ENCODE peak calls at places on chromosome 16, in seven cellular contexts. One of them, this sample, is unnamed.

GRCh38 chr16:30472328-30472942 is at the start of gene ITGAL:
- DNase-seq in tibial artery: no peak
- DNase-seq in lower leg skin: peak
- DNase-seq in uterus: no peak
- DNase-seq in mesothelial cell of epicardium: no peak
- DNase-seq in AG10803: no peak
- DNase-seq in tibial nerve: peak
- DNase-seq in this sample: no peak

GRCh38 chr16:86604436-86605220 is 26.3 kb downstream of the FOXL1 start:
- DNase-seq in tibial nerve: no peak
- DNase-seq in lower leg skin: no peak
- DNase-seq in tibial artery: peak
- DNase-seq in AG10803: no peak
- DNase-seq in mesothelial cell of epicardium: no peak
- DNase-seq in uterus: no peak
- DNase-seq in this sample: no peak

GRCh38 chr16:24973771-24974461 is 41.3 kb downstream of the ARHGAP17 start:
- DNase-seq in mesothelial cell of epicardium: no peak
- DNase-seq in tibial nerve: no peak
- DNase-seq in tibial artery: no peak
- DNase-seq in uterus: no peak
- DNase-seq in lower leg skin: no peak
- DNase-seq in AG10803: no peak
- DNase-seq in this sample: no peak

GRCh38 chr16:75099075-75099667 is 17.4 kb downstream of the LDHD start:
- DNase-seq in tibial artery: no peak
- DNase-seq in lower leg skin: no peak
- DNase-seq in AG10803: no peak
- DNase-seq in uterus: no peak
- DNase-seq in tibial nerve: no peak
- DNase-seq in mesothelial cell of epicardium: no peak
- DNase-seq in this sample: no peak

GRCh38 chr16:29816694-29817441 is 916 bp downstream of the PAGR1 start:
- DNase-seq in tibial artery: peak
- DNase-seq in uterus: peak
- DNase-seq in lower leg skin: no peak
- DNase-seq in tibial nerve: no peak
- DNase-seq in mesothelial cell of epicardium: peak
- DNase-seq in AG10803: peak
- DNase-seq in this sample: no peak

GRCh38 chr16:1028056-1028455 is 44.5 kb upstream of the SSTR5 start:
- DNase-seq in mesothelial cell of epicardium: no peak
- DNase-seq in lower leg skin: no peak
- DNase-seq in uterus: no peak
- DNase-seq in AG10803: no peak
- DNase-seq in tibial artery: no peak
- DNase-seq in tibial nerve: no peak
- DNase-seq in this sample: no peak

GRCh38 chr16:89785523-89786155 is 30.8 kb downstream of the FANCA start:
- DNase-seq in lower leg skin: no peak
- DNase-seq in uterus: no peak
- DNase-seq in mesothelial cell of epicardium: no peak
- DNase-seq in tibial artery: no peak
- DNase-seq in AG10803: no peak
- DNase-seq in tibial nerve: no peak
- DNase-seq in this sample: no peak

GRCh38 chr16:57590654-57591085 is 37.8 kb upstream of the ADGRG1 start:
- DNase-seq in tibial artery: peak
- DNase-seq in mesothelial cell of epicardium: no peak
- DNase-seq in lower leg skin: no peak
- DNase-seq in AG10803: peak
- DNase-seq in uterus: peak
- DNase-seq in tibial nerve: no peak
- DNase-seq in this sample: no peak

GRCh38 chr16:89349947-89350633 is 132.6 kb downstream of the ZNF778 start:
- DNase-seq in uterus: no peak
- DNase-seq in AG10803: no peak
- DNase-seq in mesothelial cell of epicardium: no peak
- DNase-seq in lower leg skin: no peak
- DNase-seq in tibial nerve: no peak
- DNase-seq in tibial artery: no peak
- DNase-seq in this sample: no peak

GRCh38 chr16:23401142-23401541 is 51.8 kb downstream of the COG7 start:
- DNase-seq in tibial artery: peak
- DNase-seq in uterus: no peak
- DNase-seq in AG10803: no peak
- DNase-seq in tibial nerve: no peak
- DNase-seq in lower leg skin: no peak
- DNase-seq in mesothelial cell of epicardium: no peak
- DNase-seq in this sample: no peak

GRCh38 chr16:69286941-69287713 is 24.0 kb upstream of the VPS4A start:
- DNase-seq in tibial nerve: peak
- DNase-seq in uterus: peak
- DNase-seq in tibial artery: peak
- DNase-seq in lower leg skin: peak
- DNase-seq in AG10803: peak
- DNase-seq in mesothelial cell of epicardium: no peak
- DNase-seq in this sample: peak

GRCh38 chr16:63613701-63614100 is 1508.2 kb downstream of the CDH11 start:
- DNase-seq in AG10803: no peak
- DNase-seq in tibial nerve: no peak
- DNase-seq in uterus: no peak
- DNase-seq in tibial artery: no peak
- DNase-seq in lower leg skin: no peak
- DNase-seq in mesothelial cell of epicardium: no peak
- DNase-seq in this sample: no peak

GRCh38 chr16:78659216-78659615 is 559.8 kb downstream of the WWOX start:
- DNase-seq in AG10803: no peak
- DNase-seq in tibial artery: no peak
- DNase-seq in lower leg skin: no peak
- DNase-seq in mesothelial cell of epicardium: no peak
- DNase-seq in uterus: no peak
- DNase-seq in tibial nerve: no peak
- DNase-seq in this sample: no peak

GRCh38 chr16:72939247-72939646 is 108.7 kb downstream of the ZFHX3 start:
- DNase-seq in mesothelial cell of epicardium: no peak
- DNase-seq in lower leg skin: peak
- DNase-seq in tibial artery: peak
- DNase-seq in AG10803: peak
- DNase-seq in tibial nerve: peak
- DNase-seq in uterus: peak
- DNase-seq in this sample: no peak

GRCh38 chr16:53056528-53056881 is 1.7 kb downstream of the CHD9 start:
- DNase-seq in AG10803: peak
- DNase-seq in lower leg skin: no peak
- DNase-seq in tibial artery: no peak
- DNase-seq in uterus: no peak
- DNase-seq in mesothelial cell of epicardium: no peak
- DNase-seq in tibial nerve: no peak
- DNase-seq in this sample: no peak

GRCh38 chr16:1407749-1408148 is 6.8 kb downstream of the UNKL start:
- DNase-seq in lower leg skin: no peak
- DNase-seq in mesothelial cell of epicardium: no peak
- DNase-seq in tibial artery: no peak
- DNase-seq in uterus: no peak
- DNase-seq in tibial nerve: peak
- DNase-seq in AG10803: peak
- DNase-seq in this sample: no peak

GRCh38 chr16:80931661-80931984 is 75.1 kb downstream of the CMC2 start:
- DNase-seq in AG10803: no peak
- DNase-seq in mesothelial cell of epicardium: no peak
- DNase-seq in tibial artery: no peak
- DNase-seq in tibial nerve: no peak
- DNase-seq in lower leg skin: no peak
- DNase-seq in uterus: no peak
- DNase-seq in this sample: no peak

GRCh38 chr16:80936410-80936809 is 70.3 kb downstream of the CMC2 start:
- DNase-seq in mesothelial cell of epicardium: no peak
- DNase-seq in uterus: no peak
- DNase-seq in AG10803: peak
- DNase-seq in tibial nerve: no peak
- DNase-seq in lower leg skin: no peak
- DNase-seq in tibial artery: no peak
- DNase-seq in this sample: no peak

GRCh38 chr16:80931985-80932720 is 74.5 kb downstream of the CMC2 start:
- DNase-seq in lower leg skin: peak
- DNase-seq in AG10803: peak
- DNase-seq in mesothelial cell of epicardium: peak
- DNase-seq in tibial artery: peak
- DNase-seq in uterus: peak
- DNase-seq in tibial nerve: peak
- DNase-seq in this sample: no peak

GRCh38 chr16:80935691-80936090 is 71.0 kb downstream of the CMC2 start:
- DNase-seq in mesothelial cell of epicardium: no peak
- DNase-seq in uterus: no peak
- DNase-seq in lower leg skin: no peak
- DNase-seq in tibial artery: no peak
- DNase-seq in tibial nerve: no peak
- DNase-seq in AG10803: no peak
- DNase-seq in this sample: no peak

DNA sequence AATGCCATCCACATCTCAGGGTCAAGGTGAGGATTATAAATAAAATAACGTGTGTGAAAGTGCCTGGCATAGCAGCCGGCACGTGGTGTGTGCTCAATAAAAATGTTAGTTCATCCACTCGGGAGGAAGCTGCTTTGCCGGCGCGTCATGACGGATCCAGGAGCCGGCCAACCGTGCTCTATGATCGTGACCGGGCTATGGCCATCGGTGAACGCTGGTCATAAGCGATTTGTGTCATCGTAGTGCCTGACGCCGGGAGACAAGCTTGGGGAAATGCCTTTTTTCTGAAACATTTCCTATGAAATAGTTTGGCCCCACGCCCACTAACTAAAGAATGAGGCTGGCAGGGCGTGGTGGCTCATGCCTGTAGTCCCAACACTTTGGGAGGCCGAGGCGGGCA is 74.0 kb downstream of the CMC2 start:
- DNase-seq in AG10803: peak
- DNase-seq in mesothelial cell of epicardium: no peak
- DNase-seq in uterus: peak
- DNase-seq in tibial nerve: peak
- DNase-seq in tibial artery: peak
- DNase-seq in lower leg skin: peak
- DNase-seq in this sample: peak
- TF ChIP-seq CTCF in AG10803: no peak
- TF ChIP-seq CTCF in mesothelial cell of epicardium: no peak
- TF ChIP-seq CTCF in uterus: no peak
- TF ChIP-seq CTCF in tibial nerve: no peak
- TF ChIP-seq CTCF in tibial artery: no peak
- TF ChIP-seq CTCF in lower leg skin: no peak
- TF ChIP-seq CTCF in this sample: no peak

DNA sequence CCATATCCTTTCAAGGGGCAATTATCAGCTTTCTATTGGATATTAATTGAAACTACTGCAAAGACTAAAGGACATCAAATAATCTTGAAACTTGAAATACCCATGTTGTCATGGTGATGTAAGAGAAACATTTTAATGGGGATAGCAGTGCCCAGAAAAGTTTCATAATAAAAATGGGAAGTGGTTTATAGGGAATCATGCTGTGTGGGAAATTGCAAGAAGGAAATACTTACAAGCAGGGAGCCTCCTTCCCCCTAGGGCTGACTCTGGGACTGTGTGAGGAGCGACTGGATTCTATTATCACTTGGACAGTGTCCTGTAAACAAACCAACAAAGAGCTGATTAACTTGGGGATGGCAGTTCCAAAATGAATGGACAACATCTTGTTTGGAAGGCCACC is 1393.1 kb upstream of the GOT2 start:
- DNase-seq in lower leg skin: no peak
- DNase-seq in uterus: no peak
- DNase-seq in tibial nerve: no peak
- DNase-seq in AG10803: peak
- DNase-seq in tibial artery: no peak
- DNase-seq in mesothelial cell of epicardium: no peak
- DNase-seq in this sample: no peak
- TF ChIP-seq CTCF in lower leg skin: no peak
- TF ChIP-seq CTCF in uterus: no peak
- TF ChIP-seq CTCF in tibial nerve: no peak
- TF ChIP-seq CTCF in AG10803: no peak
- TF ChIP-seq CTCF in tibial artery: no peak
- TF ChIP-seq CTCF in mesothelial cell of epicardium: no peak
- TF ChIP-seq CTCF in this sample: no peak

DNA sequence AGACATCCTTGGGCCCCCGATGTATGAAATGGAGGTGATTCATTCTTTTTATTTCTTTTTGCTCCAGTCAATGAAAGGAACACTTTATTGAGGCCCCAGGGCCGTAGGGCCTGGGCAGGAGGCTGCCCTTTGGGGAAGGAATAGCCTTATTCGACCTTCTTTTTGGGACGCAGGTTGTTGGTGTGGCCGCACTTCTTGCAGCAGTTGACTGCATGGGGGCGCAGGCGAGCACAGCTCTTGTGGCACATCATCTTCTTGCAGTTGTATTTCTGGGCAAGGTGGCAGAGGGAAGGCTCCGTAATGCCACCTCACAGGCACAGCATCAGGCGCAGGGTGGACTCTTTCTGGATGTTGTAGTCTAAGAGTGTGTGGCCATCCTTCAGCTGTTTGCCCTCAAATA is 50.9 kb downstream of the SIAH1 start:
- DNase-seq in lower leg skin: no peak
- DNase-seq in tibial artery: no peak
- DNase-seq in uterus: no peak
- DNase-seq in mesothelial cell of epicardium: no peak
- DNase-seq in tibial nerve: no peak
- DNase-seq in AG10803: no peak
- DNase-seq in this sample: no peak
- TF ChIP-seq CTCF in lower leg skin: no peak
- TF ChIP-seq CTCF in tibial artery: no peak
- TF ChIP-seq CTCF in uterus: no peak
- TF ChIP-seq CTCF in mesothelial cell of epicardium: no peak
- TF ChIP-seq CTCF in tibial nerve: no peak
- TF ChIP-seq CTCF in AG10803: no peak
- TF ChIP-seq CTCF in this sample: no peak

GRCh38 chr16:56349086-56349415 is 76.3 kb downstream of the AMFR start:
- DNase-seq in lower leg skin: no peak
- DNase-seq in tibial artery: no peak
- DNase-seq in tibial nerve: no peak
- DNase-seq in mesothelial cell of epicardium: no peak
- DNase-seq in AG10803: no peak
- DNase-seq in uterus: no peak
- DNase-seq in this sample: no peak
- TF ChIP-seq CTCF in lower leg skin: no peak
- TF ChIP-seq CTCF in tibial artery: no peak
- TF ChIP-seq CTCF in tibial nerve: no peak
- TF ChIP-seq CTCF in mesothelial cell of epicardium: no peak
- TF ChIP-seq CTCF in AG10803: no peak
- TF ChIP-seq CTCF in uterus: no peak
- TF ChIP-seq CTCF in this sample: no peak